ENCODE peak calls at places on chromosome 2, in eight cellular contexts. G is GM12865; L is DMS153; U is NCI-H510A treated with DMSO at 0.1 percent for 48 hours; S is smooth muscle cell of the brain vasculature; F is EH; H is activated CD8-positive, alpha-beta memory T cell treated with anti-CD3 and anti-CD28 coated beads, Interleukin-2, amount 50 U/mL, for 4 hours; Y is right atrium auricular region. Z is an unnamed sample.

GRCh38 chr2:23009545-23010149 is 375.3 kb upstream of the KLHL29 start:
- DNase-seq in Y (peak; percentile 57), H (no peak), L (no peak), F (peak; percentile 11), G (no peak), U (no peak), S (no peak), Z (no peak)

GRCh38 chr2:99808801-99809200 is 319.0 kb upstream of the REV1 start:
- DNase-seq in L (no peak), H (no peak), Y (no peak), G (no peak), U (no peak), F (no peak), S (no peak), Z (no peak)

GRCh38 chr2:86396304-86396785 is 44.8 kb upstream of the KDM3A start:
- DNase-seq in F (peak; percentile 22), L (no peak), S (no peak), G (peak; percentile 49), Y (no peak), U (no peak), H (no peak), Z (no peak)

GRCh38 chr2:34736482-34736881 is 1137.4 kb upstream of the FAM98A start:
- DNase-seq in S (no peak), F (no peak), H (no peak), U (no peak), L (no peak), G (no peak), Y (no peak), Z (no peak)

GRCh38 chr2:141021109-141021508 is 1109.7 kb downstream of the LRP1B start:
- DNase-seq in H (no peak), G (no peak), S (no peak), U (no peak), L (no peak), F (peak; percentile 81), Y (no peak), Z (no peak)

GRCh38 chr2:97908208-97908676 is 87.5 kb downstream of the TMEM131 start:
- DNase-seq in G (peak; percentile 69), S (no peak), U (no peak), F (no peak), L (no peak), Y (no peak), H (no peak), Z (no peak)

GRCh38 chr2:95552911-95553310 is 38.9 kb upstream of the TRIM43 start:
- DNase-seq in Y (peak; percentile 64), H (no peak), U (no peak), F (peak; percentile 13), G (no peak), S (no peak), L (no peak), Z (no peak)

GRCh38 chr2:231100990-231101389 is 23.9 kb downstream of the HTR2B start:
- DNase-seq in Y (no peak), S (no peak), H (no peak), F (no peak), U (no peak), L (no peak), G (no peak), Z (no peak)

GRCh38 chr2:137838255-137839092 is 125.8 kb upstream of the HNMT start:
- DNase-seq in L (peak; percentile 7), S (no peak), G (peak; percentile 29), F (peak; percentile 49), U (peak; percentile 38), Y (no peak), H (no peak), Z (peak; percentile 61)

GRCh38 chr2:82599021-82599420 is 1860.1 kb downstream of the SUCLG1 start:
- DNase-seq in L (no peak), H (no peak), G (no peak), Y (no peak), U (no peak), F (no peak), S (no peak), Z (no peak)

GRCh38 chr2:202883987-202884675 is 12.6 kb upstream of the ICA1L start:
- DNase-seq in F (peak; percentile 10), Y (no peak), H (no peak), L (no peak), G (no peak), U (no peak), S (no peak), Z (no peak)

GRCh38 chr2:10254373-10255188 is 48.1 kb upstream of the HPCAL1 start:
- DNase-seq in U (peak; percentile 20), S (no peak), Y (no peak), L (no peak), F (peak; percentile 27), G (no peak), H (peak; percentile 10), Z (peak; percentile 65)

GRCh38 chr2:176187306-176188217 is 906 bp upstream of the HOXD1 start:
- DNase-seq in S (no peak), U (peak; percentile 44), F (peak; percentile 8), G (no peak), Y (no peak), H (no peak), L (peak; percentile 57), Z (peak; percentile 40)

GRCh38 chr2:25251032-25251460 is 82.7 kb upstream of the POMC start:
- DNase-seq in L (no peak), S (no peak), F (no peak), Y (no peak), G (no peak), U (no peak), H (peak; percentile 31), Z (no peak)

GRCh38 chr2:170770008-170770303 is 222 bp upstream of the ERICH2 start:
- DNase-seq in F (no peak), L (peak; percentile 87), S (no peak), U (peak; percentile 94), H (no peak), G (no peak), Y (no peak), Z (peak; percentile 75)

GRCh38 chr2:74843371-74844298 is 9.7 kb downstream of the HK2 start:
- DNase-seq in Y (no peak), G (peak; percentile 74), H (no peak), S (peak; percentile 46), F (peak; percentile 87), L (no peak), U (no peak), Z (no peak)

GRCh38 chr2:86000131-86000937 is 105.4 kb downstream of the POLR1A start:
- DNase-seq in H (no peak), S (no peak), Y (no peak), U (peak; percentile 5), F (peak; percentile 36), L (no peak), G (no peak), Z (no peak)

GRCh38 chr2:1448009-1448408 is 34.7 kb downstream of the TPO start:
- DNase-seq in S (no peak), F (no peak), G (no peak), Y (no peak), U (no peak), L (no peak), H (no peak), Z (no peak)

GRCh38 chr2:55140316-55141219 is 90.3 kb upstream of the RTN4 start:
- DNase-seq in F (no peak), G (no peak), Y (no peak), S (no peak), H (no peak), L (peak; percentile 16), U (no peak), Z (no peak)

GRCh38 chr2:233017947-233018346 is 4.9 kb upstream of the NGEF start:
- DNase-seq in G (no peak), Y (no peak), U (no peak), S (no peak), H (no peak), L (no peak), F (no peak), Z (no peak)

GRCh38 chr2:85935746-85936208 is 47.0 kb upstream of the ST3GAL5 start:
- DNase-seq in H (no peak), F (peak; percentile 90), L (no peak), Y (no peak), U (no peak), G (no peak), S (no peak), Z (no peak)

GRCh38 chr2:233092446-233093438 is 32.6 kb downstream of the INPP5D start:
- DNase-seq in H (no peak), U (no peak), S (no peak), G (peak; percentile 29), F (no peak), L (no peak), Y (no peak), Z (no peak)

GRCh38 chr2:151347904-151348303 is 9.5 kb upstream of the TNFAIP6 start:
- DNase-seq in G (no peak), L (no peak), Y (no peak), U (no peak), S (no peak), F (no peak), H (no peak), Z (no peak)

GRCh38 chr2:3450385-3451031 is 68.8 kb downstream of the ADI1 start:
- DNase-seq in U (no peak), S (no peak), L (no peak), H (no peak), G (no peak), Y (peak; percentile 56), F (no peak), Z (peak; percentile 25)

GRCh38 chr2:144430722-144431163 is 89.2 kb downstream of the ZEB2 start:
- DNase-seq in G (peak; percentile 77), F (peak; percentile 41), S (no peak), H (no peak), U (no peak), L (no peak), Y (no peak), Z (peak; percentile 24)

GRCh38 chr2:10668402-10669012 is 21.3 kb downstream of the NOL10 start:
- DNase-seq in U (peak; percentile 79), H (no peak), S (peak; percentile 50), F (peak; percentile 69), Y (no peak), L (peak; percentile 7), G (peak; percentile 75), Z (peak; percentile 62)

GRCh38 chr2:217429981-217430500 is 570.2 kb upstream of the TNP1 start:
- DNase-seq in Y (no peak), F (peak; percentile 19), U (no peak), G (no peak), S (no peak), H (no peak), L (no peak), Z (no peak)

GRCh38 chr2:234990300-234990699 is 38.5 kb downstream of the SH3BP4 start:
- DNase-seq in H (no peak), Y (no peak), G (no peak), S (no peak), U (no peak), F (no peak), L (no peak), Z (no peak)

GRCh38 chr2:19362652-19363473 is 4.4 kb upstream of the OSR1 start:
- DNase-seq in U (peak; percentile 82), F (peak; percentile 89), L (peak; percentile 90), S (peak; percentile 78), Y (peak; percentile 84), H (peak; percentile 53), G (peak; percentile 66), Z (peak; percentile 89)

GRCh38 chr2:233977296-233977837 is 60.2 kb downstream of the TRPM8 start:
- DNase-seq in F (no peak), U (no peak), G (no peak), L (no peak), Y (no peak), S (no peak), H (no peak), Z (no peak)

GRCh38 chr2:157404363-157404762 is 39.5 kb downstream of the CYTIP start:
- DNase-seq in S (no peak), F (no peak), Y (no peak), U (no peak), H (peak; percentile 62), L (no peak), G (peak; percentile 87), Z (no peak)

GRCh38 chr2:242020196-242021004 is 150.9 kb downstream of the RTP5 start:
- DNase-seq in F (peak; percentile 16), G (no peak), Y (no peak), L (peak; percentile 33), U (no peak), S (peak; percentile 65), H (peak; percentile 17), Z (no peak)

GRCh38 chr2:160906878-160907277 is 253.3 kb upstream of the TANK start:
- DNase-seq in S (no peak), Y (no peak), U (no peak), F (no peak), L (no peak), H (no peak), G (no peak), Z (no peak)

GRCh38 chr2:238523158-238524110 is 96.7 kb downstream of the ASB1 start:
- DNase-seq in L (no peak), G (no peak), S (no peak), Y (no peak), U (peak; percentile 7), H (no peak), F (peak; percentile 64), Z (no peak)

Z was measured in NCI-H345.